ENCODE peak calls at places on chromosomes 4 and X, in eight cellular contexts. M, X, E, G, Y, O, L and H are unnamed samples.

GRCh38 chrX:154017766-154018517 is 1.8 kb downstream of the IRAK1 start:
- ATAC-seq in M (no peak), X (no peak), E (no peak), G (no peak), Y (no peak), O (no peak), L (no peak), H (peak)

GRCh38 chrX:64186974-64187761 is 18.3 kb downstream of the AMER1 start:
- ATAC-seq in M (no peak), X (no peak), E (no peak), G (no peak), Y (no peak), O (no peak), L (no peak), H (no peak)

GRCh38 chr4:104490096-104490769 is 4.5 kb downstream of the CXXC4 start:
- ATAC-seq in M (no peak), X (peak), E (no peak), G (peak), Y (peak), O (peak), L (no peak), H (no peak)

GRCh38 chrX:2705036-2705435 is 13.9 kb downstream of the CD99 start:
- ATAC-seq in M (peak), X (peak), E (no peak), G (no peak), Y (no peak), O (no peak), L (no peak), H (no peak)

GRCh38 chr4:7420661-7421040 is 14.1 kb downstream of the PSAPL1 start:
- ATAC-seq in M (no peak), X (no peak), E (no peak), G (no peak), Y (no peak), O (no peak), L (no peak), H (no peak)

GRCh38 chr4:76874176-76874575 is 23.8 kb downstream of the SOWAHB start:
- ATAC-seq in M (no peak), X (no peak), E (peak), G (no peak), Y (no peak), O (no peak), L (no peak), H (no peak)

GRCh38 chr4:72290737-72291136 is 258.9 kb downstream of the NPFFR2 start:
- ATAC-seq in M (no peak), X (peak), E (no peak), G (no peak), Y (no peak), O (no peak), L (no peak), H (no peak)

GRCh38 chrX:8272846-8273245 is 101.8 kb upstream of the VCX2 start:
- ATAC-seq in M (no peak), X (no peak), E (no peak), G (no peak), Y (no peak), O (no peak), L (no peak), H (no peak)

GRCh38 chr4:5037553-5038551 is 13.4 kb upstream of the STK32B start:
- ATAC-seq in M (peak), X (peak), E (peak), G (no peak), Y (no peak), O (no peak), L (peak), H (peak)

GRCh38 chr4:183129675-183130074 is 30.6 kb downstream of the WWC2 start:
- ATAC-seq in M (no peak), X (no peak), E (peak), G (no peak), Y (no peak), O (no peak), L (no peak), H (no peak)

GRCh38 chr4:39812500-39812899 is 114.6 kb downstream of the UBE2K start:
- ATAC-seq in M (no peak), X (no peak), E (no peak), G (peak), Y (peak), O (peak), L (no peak), H (no peak)

GRCh38 chrX:48927125-48927524 is 8.3 kb upstream of the PIM2 start:
- ATAC-seq in M (no peak), X (no peak), E (no peak), G (no peak), Y (no peak), O (no peak), L (no peak), H (no peak)